ENCODE peak calls at places on chromosomes 4 and X, in six cellular contexts. C is NCI-H1105; R is NCI-H510A; E is effector memory CD8-positive, alpha-beta T cell; G is NCI-H1930; N is CD8-positive, alpha-beta T cell. F is an unnamed sample.

GRCh38 chrX:100512471-100512870 is 72.3 kb upstream of the TNMD start:
- DNase-seq in C (no peak), R (no peak), E (no peak), G (no peak), N (no peak), F (no peak)

GRCh38 chrX:84144281-84144680 is 43.7 kb downstream of the RPS6KA6 start:
- DNase-seq in C (no peak), R (no peak), E (no peak), G (no peak), N (no peak), F (no peak)

GRCh38 chr4:24321637-24322036 is 262.7 kb downstream of the DHX15 start:
- DNase-seq in C (no peak), R (no peak), E (no peak), G (no peak), N (no peak), F (no peak)

GRCh38 chrX:43405191-43405590 is 250.9 kb upstream of the MAOA start:
- DNase-seq in C (no peak), R (no peak), E (no peak), G (no peak), N (no peak), F (no peak)

GRCh38 chrX:63506320-63506719 is 155.2 kb upstream of the SPIN4 start:
- DNase-seq in C (no peak), R (no peak), E (no peak), G (no peak), N (no peak), F (no peak)

GRCh38 chr4:124523816-124524215 is 188.7 kb downstream of the ANKRD50 start:
- DNase-seq in C (no peak), R (no peak), E (no peak), G (no peak), N (no peak), F (no peak)

GRCh38 chr4:174193438-174194015 is 89.9 kb downstream of the FBXO8 start:
- DNase-seq in C (no peak), R (no peak), E (no peak), G (no peak), N (no peak), F (no peak)

GRCh38 chr4:188262464-188262863 is 123.2 kb downstream of the TRIML1 start:
- DNase-seq in C (no peak), R (no peak), E (no peak), G (no peak), N (no peak), F (no peak)

GRCh38 chr4:17272154-17272553 is 239.7 kb downstream of the QDPR start:
- DNase-seq in C (no peak), R (no peak), E (no peak), G (no peak), N (no peak), F (no peak)

GRCh38 chrX:153478746-153479145 is 8.4 kb upstream of the HAUS7 start:
- DNase-seq in C (no peak), R (no peak), E (no peak), G (no peak), N (no peak), F (no peak)

GRCh38 chrX:86066998-86067397 is 19.6 kb upstream of the CHM start:
- DNase-seq in C (no peak), R (no peak), E (no peak), G (no peak), N (no peak), F (no peak)

GRCh38 chr4:8259743-8260430 is 9.7 kb upstream of the HTRA3 start:
- DNase-seq in C (no peak), R (no peak), E (no peak), G (no peak), N (no peak), F (no peak)

GRCh38 chr4:4428966-4429875 is 42.3 kb downstream of the NSG1 start:
- DNase-seq in C (no peak), R (no peak), E (no peak), G (no peak), N (no peak), F (no peak)

GRCh38 chrX:72395252-72395651 is 89.5 kb upstream of the CITED1 start:
- DNase-seq in C (no peak), R (no peak), E (no peak), G (no peak), N (no peak), F (no peak)

GRCh38 chrX:137423241-137423640 is 142.7 kb upstream of the ZIC3 start:
- DNase-seq in C (no peak), R (no peak), E (no peak), G (no peak), N (no peak), F (no peak)

GRCh38 chr4:8710416-8710815 is 117.9 kb downstream of the CPZ start:
- DNase-seq in C (no peak), R (no peak), E (no peak), G (no peak), N (no peak), F (no peak)

GRCh38 chrX:53153581-53153980 is 59.6 kb downstream of the KANTR start:
- DNase-seq in C (no peak), R (no peak), E (no peak), G (no peak), N (no peak), F (no peak)

GRCh38 chr4:55031158-55031557 is 94.2 kb downstream of the KDR start:
- DNase-seq in C (no peak), R (no peak), E (no peak), G (no peak), N (no peak), F (no peak)

GRCh38 chrX:8711401-8711800 is 20.5 kb downstream of the ANOS1 start:
- DNase-seq in C (no peak), R (no peak), E (no peak), G (no peak), N (no peak), F (no peak)

GRCh38 chrX:118495958-118496762 is 545 bp downstream of the DOCK11 start:
- DNase-seq in C (peak; percentile 18), R (peak; percentile 15), E (peak; percentile 72), G (peak; percentile 7), N (peak; percentile 78), F (peak; percentile 71)

F was measured in immature natural killer cell.